ENCODE peak calls at places on chromosome 2, in five cellular contexts. T, M, S, J and Y are unnamed samples.

GRCh38 chr2:159867557-159868330 is 69.7 kb upstream of the CD302 start:
- DNase-seq in T (no peak), M (no peak), S (no peak), J (no peak), Y (no peak)

GRCh38 chr2:68284896-68285295 is 32.6 kb upstream of the PPP3R1 start:
- DNase-seq in T (no peak), M (no peak), S (no peak), J (no peak), Y (no peak)

GRCh38 chr2:128307595-128307994 is 11.1 kb downstream of the HS6ST1 start:
- DNase-seq in T (no peak), M (no peak), S (no peak), J (no peak), Y (no peak)

GRCh38 chr2:239343946-239344856 is 56.6 kb downstream of the HDAC4 start:
- DNase-seq in T (no peak), M (no peak), S (no peak), J (no peak), Y (no peak)

GRCh38 chr2:60379216-60379615 is 174.2 kb downstream of the BCL11A start:
- DNase-seq in T (no peak), M (no peak), S (no peak), J (no peak), Y (no peak)

GRCh38 chr2:96241901-96242611 is 23.7 kb downstream of the TMEM127 start:
- DNase-seq in T (no peak), M (no peak), S (peak; percentile 78), J (no peak), Y (peak; percentile 65)

GRCh38 chr2:159070235-159070634 is 101.8 kb downstream of the TANC1 start:
- DNase-seq in T (peak; percentile 75), M (no peak), S (no peak), J (no peak), Y (no peak)

GRCh38 chr2:11174222-11174621 is 19.0 kb downstream of the SLC66A3 start:
- DNase-seq in T (no peak), M (no peak), S (no peak), J (no peak), Y (no peak)

GRCh38 chr2:134120160-134120717 is 133.6 kb upstream of the MGAT5 start:
- DNase-seq in T (no peak), M (peak; percentile 23), S (no peak), J (peak; percentile 62), Y (no peak)

GRCh38 chr2:69213832-69214231 is 173.2 kb downstream of the GFPT1 start:
- DNase-seq in T (no peak), M (no peak), S (no peak), J (no peak), Y (no peak)

GRCh38 chr2:39913648-39914456 is 134.8 kb upstream of the THUMPD2 start:
- DNase-seq in T (peak; percentile 60), M (peak; percentile 37), S (peak; percentile 7), J (no peak), Y (no peak)

GRCh38 chr2:173159794-173160463 is 84.3 kb downstream of the MAP3K20 start:
- DNase-seq in T (peak; percentile 25), M (no peak), S (no peak), J (no peak), Y (no peak)

GRCh38 chr2:11680901-11681721 is 11.1 kb upstream of the NTSR2 start:
- DNase-seq in T (no peak), M (no peak), S (no peak), J (no peak), Y (no peak)

GRCh38 chr2:206765242-206766056 is at the start of the genes FASTKD2 and MDH1B:
- DNase-seq in T (peak; percentile 93), M (peak; percentile 77), S (peak; percentile 92), J (peak; percentile 87), Y (peak; percentile 54)
- TF ChIP-seq POLR2A in T (peak; percentile 99), M (peak; percentile 92), S (peak; percentile 93), J (peak; percentile 92), Y (peak; percentile 97)

GRCh38 chr2:46844443-46844842 is 71.2 kb downstream of the MCFD2 start:
- DNase-seq in T (no peak), M (no peak), S (no peak), J (no peak), Y (no peak)

GRCh38 chr2:46845542-46846453 is 69.8 kb downstream of the MCFD2 start:
- DNase-seq in T (no peak), M (no peak), S (no peak), J (no peak), Y (no peak)

GRCh38 chr2:46841621-46842020 is 74.0 kb downstream of the MCFD2 start:
- DNase-seq in T (no peak), M (no peak), S (no peak), J (no peak), Y (no peak)

GRCh38 chr2:46842876-46843275 is 72.7 kb downstream of the MCFD2 start:
- DNase-seq in T (no peak), M (no peak), S (no peak), J (no peak), Y (no peak)

DNA sequence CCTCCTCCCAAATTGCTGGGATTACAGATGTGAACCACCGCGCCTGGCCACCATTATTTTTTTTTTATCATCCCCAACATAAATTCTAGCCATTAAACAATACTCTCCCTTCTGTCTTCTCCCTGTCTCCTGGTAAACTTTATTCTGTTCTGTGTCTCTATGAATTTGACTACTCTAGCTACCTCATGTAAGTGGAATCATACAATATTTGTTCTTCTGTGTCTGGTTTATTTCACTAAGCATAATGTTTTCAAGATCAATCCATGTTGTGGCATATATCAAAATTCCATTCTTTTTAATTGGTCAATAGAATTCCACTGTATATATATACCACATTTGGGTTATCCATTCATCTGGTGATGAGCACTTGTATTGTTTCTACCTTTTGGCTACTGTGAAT is 71.6 kb downstream of the MCFD2 start:
- DNase-seq in T (no peak), M (no peak), S (no peak), J (no peak), Y (no peak)
- TF ChIP-seq POLR2AphosphoS5 in T (no peak), M (no peak), S (no peak), J (no peak), Y (no peak)

GRCh38 chr2:200861617-200862016 is 2.8 kb downstream of the CLK1 start:
- DNase-seq in T (no peak), M (no peak), S (no peak), J (no peak), Y (no peak)

GRCh38 chr2:200860092-200860795 is 4.2 kb downstream of the CLK1 start:
- DNase-seq in T (no peak), M (no peak), S (no peak), J (no peak), Y (no peak)

GRCh38 chr2:200864206-200864976 is at the start of gene CLK1:
- DNase-seq in T (peak; percentile 89), M (peak; percentile 85), S (peak; percentile 74), J (peak; percentile 89), Y (peak; percentile 82)

GRCh38 chr2:200863655-200864205 is 728 bp downstream of the CLK1 start:
- DNase-seq in T (no peak), M (no peak), S (no peak), J (no peak), Y (no peak)

GRCh38 chr2:200862532-200863000 is 1.9 kb downstream of the CLK1 start:
- DNase-seq in T (peak; percentile 74), M (no peak), S (peak; percentile 40), J (no peak), Y (no peak)
- TF ChIP-seq TAF1 in T (no peak), M (no peak), S (no peak), J (no peak), Y (no peak)

DNA sequence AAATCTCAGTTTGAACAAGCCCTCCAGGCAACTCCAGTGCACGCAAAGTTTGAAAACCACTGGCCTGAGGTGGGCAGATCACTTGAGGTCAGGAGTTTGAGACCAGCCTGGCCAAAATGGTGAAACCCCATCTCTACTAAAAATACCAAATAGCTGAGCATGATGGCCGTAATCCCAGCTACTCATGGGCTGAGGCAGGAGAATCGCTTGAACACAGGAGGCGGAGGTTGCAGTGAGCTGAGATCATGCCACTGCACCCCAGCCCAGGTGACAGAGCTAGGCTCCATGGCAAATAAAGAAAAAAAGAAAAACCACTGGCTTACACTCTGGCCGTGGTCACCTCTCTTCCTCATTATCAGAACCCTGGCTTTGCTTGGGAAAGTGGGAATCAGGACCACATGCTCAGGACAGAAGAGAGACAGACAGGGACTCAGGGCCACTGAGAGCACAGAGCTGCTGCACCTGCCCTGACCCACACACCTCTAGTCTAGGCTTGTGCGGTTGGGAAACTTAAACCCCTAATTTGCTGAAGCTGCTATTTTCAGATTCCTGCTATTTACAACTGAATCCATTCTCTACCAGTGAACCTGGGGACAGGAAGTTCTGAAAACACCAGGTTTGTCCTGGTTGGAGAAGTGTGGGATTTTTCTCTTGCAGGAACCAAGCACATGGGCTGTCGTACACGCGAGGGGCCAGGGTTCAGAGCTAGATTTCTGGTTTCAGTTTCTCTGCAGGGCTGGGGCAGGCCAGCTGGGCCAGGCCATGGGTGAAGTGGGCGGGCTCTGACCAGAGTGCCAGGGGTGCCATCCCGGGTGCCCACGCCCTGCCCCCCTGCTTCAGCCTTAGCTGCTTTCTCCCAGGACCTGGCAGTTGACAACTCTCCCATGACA is 51.6 kb upstream of the SLC1A4 start:
- DNase-seq in T (no peak), M (no peak), S (peak; percentile 77), J (no peak), Y (no peak)
- TF ChIP-seq POLR2A in T (no peak), M (no peak), S (peak; percentile 60), J (no peak), Y (peak; percentile 35)

GRCh38 chr2:221467610-221468009 is 104.5 kb downstream of the EPHA4 start:
- DNase-seq in T (no peak), M (no peak), S (no peak), J (no peak), Y (no peak)
- TF ChIP-seq POLR2AphosphoS5 in T (no peak), M (no peak), S (no peak), J (no peak), Y (no peak)

DNA sequence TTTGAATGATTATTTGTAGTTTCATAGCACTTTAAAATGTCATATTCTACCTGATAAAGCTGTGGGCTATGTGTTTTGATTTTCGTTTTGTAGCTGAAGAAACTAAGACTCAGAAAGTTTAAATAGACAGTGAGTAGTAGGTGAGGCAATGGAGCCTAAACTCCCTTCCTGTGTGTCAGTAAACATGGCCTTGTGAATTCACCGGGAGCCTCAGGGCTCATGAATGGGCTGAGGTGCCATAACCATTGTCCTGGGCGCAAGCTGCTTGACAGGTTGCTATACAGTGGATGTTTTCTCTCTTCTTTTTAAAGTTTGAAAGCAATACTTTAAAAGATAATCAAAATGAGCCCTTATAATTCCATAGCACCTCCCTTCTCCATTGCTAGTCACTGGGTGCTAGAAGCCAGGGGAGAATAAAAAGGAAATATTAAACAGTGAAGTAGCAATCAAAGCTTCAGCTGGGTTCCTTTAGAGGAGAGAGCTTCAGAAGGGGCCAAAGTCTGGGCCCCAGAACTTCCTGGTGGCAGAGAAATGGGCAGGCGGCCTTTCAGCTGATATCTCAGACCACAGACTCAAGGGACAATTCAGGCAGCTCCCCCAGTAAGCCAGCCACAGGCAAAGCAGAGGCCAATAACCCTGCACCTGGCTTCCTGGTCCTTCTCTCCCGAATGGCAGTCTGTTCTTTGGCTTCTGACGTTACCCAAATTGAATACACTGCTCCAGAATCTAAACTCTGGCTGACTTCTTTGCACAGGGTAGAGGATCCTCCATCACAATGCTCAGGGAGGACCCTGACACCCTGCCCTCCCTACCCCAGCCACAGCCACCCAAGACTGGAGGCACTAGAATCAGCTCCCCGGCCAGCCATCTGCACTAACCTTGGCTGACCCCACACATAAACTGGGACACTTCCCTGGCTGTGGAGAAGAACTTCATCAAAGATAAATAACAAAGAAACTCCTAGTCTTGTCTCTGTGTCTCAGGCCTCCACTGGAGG is 51.8 kb upstream of the NPAS2 start:
- DNase-seq in T (peak; percentile 76), M (no peak), S (no peak), J (no peak), Y (no peak)
- TF ChIP-seq TAF1 in T (no peak), M (no peak), S (no peak), J (no peak), Y (no peak)